ENCODE peak calls at places on chromosomes 7 and 10, in eight cellular contexts. I is WERI-Rb-1, Q is MM.1S, K is stomach, P is Panc1, T is OCI-LY7, S is endothelial cell of umbilical vein, L is kidney. M is an unnamed sample.

GRCh38 chr10:123272171-123272570 is 118.0 kb downstream of the BUB3 start:
- DNase-seq in I (no peak), Q (no peak), K (no peak), P (no peak), T (peak; percentile 1), S (no peak), L (no peak), M (no peak)

GRCh38 chr7:128894101-128894440 is 16.4 kb downstream of the KCP start:
- DNase-seq in I (no peak), Q (no peak), K (no peak), P (no peak), T (no peak), S (no peak), L (no peak), M (no peak)

GRCh38 chr7:74061840-74062539 is 21.6 kb upstream of the LIMK1 start:
- DNase-seq in I (no peak), Q (no peak), K (peak; percentile 92), P (peak; percentile 64), T (peak; percentile 42), S (peak; percentile 93), L (peak; percentile 95), M (peak; percentile 94)

GRCh38 chr7:55065511-55066229 is 46.9 kb downstream of the EGFR start:
- DNase-seq in I (no peak), Q (no peak), K (no peak), P (peak; percentile 95), T (no peak), S (peak; percentile 79), L (no peak), M (no peak)

GRCh38 chr7:108030536-108030935 is 27.6 kb upstream of the LAMB1 start:
- DNase-seq in I (no peak), Q (no peak), K (no peak), P (no peak), T (no peak), S (no peak), L (no peak), M (no peak)

GRCh38 chr10:58028597-58029366 is 238.9 kb downstream of the IPMK start:
- DNase-seq in I (no peak), Q (no peak), K (no peak), P (no peak), T (no peak), S (no peak), L (no peak), M (no peak)

GRCh38 chr10:113142601-113143000 is 192.6 kb downstream of the TCF7L2 start:
- DNase-seq in I (no peak), Q (no peak), K (no peak), P (no peak), T (no peak), S (no peak), L (no peak), M (no peak)

GRCh38 chr10:55233090-55233489 is 432.1 kb upstream of the PCDH15 start:
- DNase-seq in I (no peak), Q (peak; percentile 30), K (no peak), P (no peak), T (no peak), S (no peak), L (no peak), M (no peak)

GRCh38 chr10:63670291-63670898 is 149.2 kb downstream of the REEP3 start:
- DNase-seq in I (peak; percentile 66), Q (no peak), K (no peak), P (no peak), T (no peak), S (peak; percentile 93), L (no peak), M (no peak)

GRCh38 chr10:30158325-30158960 is 99.1 kb upstream of the JCAD start:
- DNase-seq in I (no peak), Q (no peak), K (no peak), P (no peak), T (no peak), S (no peak), L (no peak), M (no peak)

GRCh38 chr7:69962077-69962855 is 364.0 kb downstream of the AUTS2 start:
- DNase-seq in I (no peak), Q (peak; percentile 14), K (peak; percentile 77), P (no peak), T (no peak), S (no peak), L (no peak), M (no peak)
- H3K36me3 ChIP-seq in I (no peaks in the 10 kb centered on the region), Q (no peaks in the 10 kb centered on the region), K (no peaks in the 10 kb centered on the region), P (no peaks in the 10 kb centered on the region), T (no peaks in the 10 kb centered on the region), S (no peaks in the 10 kb centered on the region), L (no peaks in the 10 kb centered on the region), M (no peaks in the 10 kb centered on the region)

DNA sequence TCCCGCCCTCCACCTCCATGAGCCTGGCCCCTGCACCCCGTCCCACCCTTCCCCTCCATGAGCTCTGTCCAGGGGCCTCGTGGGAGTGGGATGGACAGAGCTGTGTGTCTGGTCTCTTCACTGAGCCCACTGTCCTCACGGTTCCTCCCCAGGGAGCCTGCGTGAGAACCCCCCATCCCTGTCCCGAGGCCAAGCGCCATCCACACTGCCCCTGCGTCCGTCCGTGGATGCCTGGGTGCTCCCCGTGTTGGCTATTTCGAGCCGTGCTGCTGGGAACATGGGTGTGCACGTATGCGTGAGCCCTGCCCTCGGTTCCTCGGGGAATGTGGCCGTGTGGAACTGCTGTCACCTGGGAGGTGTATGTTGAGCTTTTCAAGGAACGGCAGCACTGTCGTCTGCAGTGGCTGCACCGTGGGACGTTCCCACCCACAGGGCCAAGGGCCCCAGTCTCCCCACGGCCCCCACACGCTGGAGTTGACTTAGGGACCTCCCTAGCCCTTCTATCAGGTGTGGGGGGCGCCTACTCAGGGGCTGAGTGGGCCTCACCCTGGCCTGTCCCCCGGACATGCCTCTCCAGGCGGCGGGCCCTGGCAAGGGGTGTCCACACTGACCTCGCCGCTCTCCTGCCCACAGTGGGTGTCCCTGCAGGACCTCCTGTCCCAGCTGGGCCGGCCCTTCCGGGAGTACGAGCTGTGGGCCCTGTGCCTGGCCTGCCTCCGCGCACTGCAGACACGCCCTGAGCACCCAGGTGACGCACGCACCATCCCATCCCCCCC is 28.1 kb downstream of the KNDC1 start:
- DNase-seq in I (no peak), Q (no peak), K (no peak), P (no peak), T (no peak), S (no peak), L (peak; percentile 68), M (no peak)
- H3K9me3 ChIP-seq in I (peaks cover 9% of the 10 kb centered on the region), Q (no peaks in the 10 kb centered on the region), K (peaks cover 7% of the 10 kb centered on the region), P (no peaks in the 10 kb centered on the region), T (no peaks in the 10 kb centered on the region), S (no peaks in the 10 kb centered on the region), L (no peaks in the 10 kb centered on the region), M (no peaks in the 10 kb centered on the region)

GRCh38 chr7:87505557-87506242 is 30.2 kb upstream of the ABCB4 start:
- DNase-seq in I (no peak), Q (peak; percentile 59), K (no peak), P (no peak), T (no peak), S (no peak), L (no peak), M (no peak)

GRCh38 chr7:87510430-87510875 is 35.0 kb upstream of the ABCB4 start:
- DNase-seq in I (peak; percentile 12), Q (no peak), K (no peak), P (no peak), T (no peak), S (no peak), L (no peak), M (no peak)

GRCh38 chr7:87505122-87505521 is 29.6 kb upstream of the ABCB4 start:
- DNase-seq in I (no peak), Q (no peak), K (no peak), P (no peak), T (no peak), S (no peak), L (no peak), M (no peak)

GRCh38 chr7:87506243-87507180 is 31.0 kb upstream of the ABCB4 start:
- DNase-seq in I (peak; percentile 61), Q (peak; percentile 12), K (no peak), P (no peak), T (no peak), S (peak; percentile 39), L (no peak), M (no peak)

GRCh38 chr7:87507446-87507845 is 32.0 kb upstream of the ABCB4 start:
- DNase-seq in I (peak; percentile 47), Q (no peak), K (no peak), P (no peak), T (no peak), S (no peak), L (no peak), M (no peak)
- TF ChIP-seq CTCF in I (peak; percentile 53), Q (no peak), K (no peak), P (peak; percentile 34), T (peak; percentile 25), S (no peak), L (no peak), M (no peak)

DNA sequence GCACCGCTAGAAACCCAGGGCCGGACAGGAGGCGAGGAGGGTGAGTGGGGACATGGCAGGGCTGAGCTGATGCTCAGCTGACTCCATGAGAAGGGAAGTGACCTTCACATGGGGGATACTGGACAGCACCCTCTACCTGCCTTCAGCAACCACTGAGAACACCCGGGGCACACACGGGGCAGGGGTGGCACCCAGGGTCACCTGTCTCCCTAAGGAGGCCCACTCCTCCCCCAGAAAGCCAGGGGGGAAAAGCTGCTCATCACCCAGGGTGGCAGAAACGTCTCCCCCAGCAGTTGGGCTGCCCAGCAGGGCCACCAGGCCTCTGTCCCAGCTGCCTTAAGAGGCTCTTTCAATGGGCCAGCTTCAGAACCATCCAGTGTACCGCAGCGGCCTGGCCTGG is 159.7 kb downstream of the RNF216 start:
- DNase-seq in I (no peak), Q (no peak), K (no peak), P (no peak), T (no peak), S (no peak), L (no peak), M (no peak)
- H3K36me3 ChIP-seq in I (peaks cover 32% of the 10 kb centered on the region), Q (no peaks in the 10 kb centered on the region), K (peaks cover 69% of the 10 kb centered on the region), P (no peaks in the 10 kb centered on the region), T (peaks cover 16% of the 10 kb centered on the region), S (peaks cover 7% of the 10 kb centered on the region), L (peaks cover 25% of the 10 kb centered on the region), M (peaks cover 18% of the 10 kb centered on the region)

DNA sequence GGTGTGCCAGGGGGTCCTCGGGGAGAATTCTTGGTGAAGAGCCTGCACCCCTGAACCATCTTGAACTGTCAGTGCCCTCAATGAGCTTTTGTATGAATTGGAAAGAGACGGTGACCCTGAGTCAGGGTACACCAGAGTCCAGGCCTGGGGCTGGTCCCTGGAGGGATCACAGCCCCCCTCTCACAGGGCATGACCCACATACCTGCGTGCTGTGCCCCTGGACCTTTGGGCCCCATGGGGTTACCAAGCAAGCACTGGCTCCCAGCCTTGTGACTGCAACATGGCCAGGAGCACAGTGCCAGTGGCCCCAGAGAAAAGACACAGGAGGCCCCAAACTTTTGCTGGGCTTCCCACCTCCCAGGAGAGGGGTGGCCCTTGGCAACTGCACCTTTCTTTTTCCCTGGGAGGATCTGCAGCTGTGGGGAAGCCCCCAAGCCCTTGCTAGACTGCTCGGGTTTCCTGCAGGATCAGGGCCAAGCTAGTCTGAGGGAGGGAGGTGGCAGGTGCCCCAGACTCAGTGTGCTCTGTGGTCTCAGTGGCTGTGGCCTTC is 153.5 kb downstream of the ZNF248 start:
- DNase-seq in I (no peak), Q (no peak), K (no peak), P (no peak), T (no peak), S (no peak), L (peak; percentile 41), M (no peak)
- H3K9me3 ChIP-seq in I (no peaks in the 10 kb centered on the region), Q (no peaks in the 10 kb centered on the region), K (no peaks in the 10 kb centered on the region), P (no peaks in the 10 kb centered on the region), T (no peaks in the 10 kb centered on the region), S (peaks cover 10% of the 10 kb centered on the region), L (no peaks in the 10 kb centered on the region), M (no peaks in the 10 kb centered on the region)

GRCh38 chr10:71274901-71275796 is 43.9 kb upstream of the SLC29A3 start:
- DNase-seq in I (no peak), Q (no peak), K (no peak), P (no peak), T (no peak), S (no peak), L (no peak), M (no peak)
- TF ChIP-seq CTCF in I (no peak), Q (no peak), K (no peak), P (no peak), T (no peak), S (no peak), L (no peak), M (no peak)

GRCh38 chr10:119933179-119933578 is 40.6 kb downstream of the SEC23IP start:
- DNase-seq in I (peak; percentile 10), Q (no peak), K (no peak), P (no peak), T (peak; percentile 7), S (peak; percentile 19), L (no peak), M (no peak)
- H3K36me3 ChIP-seq in I (peaks cover 62% of the 10 kb centered on the region), Q (no peaks in the 10 kb centered on the region), K (peaks cover 92% of the 10 kb centered on the region), P (peaks cover 49% of the 10 kb centered on the region), T (peaks cover 73% of the 10 kb centered on the region), S (peaks cover 27% of the 10 kb centered on the region), L (peaks cover 32% of the 10 kb centered on the region), M (no peaks in the 10 kb centered on the region)

M was measured in pancreas.